ENCODE peak calls at places on chromosomes 1 and 21, in eight cellular contexts. E, O, P, R, M, Q, G and T are unnamed samples.

GRCh38 chr1:224696891-224697765 is 81.0 kb downstream of the CNIH3 start:
- DNase-seq in Q (peak), P (no peak), O (peak), M (no peak), R (peak), E (no peak), G (no peak), T (no peak)

GRCh38 chr1:204513117-204513716 is 3.0 kb upstream of the MDM4 start:
- DNase-seq in E (peak), G (peak), O (no peak), M (no peak), Q (no peak), P (no peak), R (no peak), T (no peak)

GRCh38 chr1:206829875-206830274 is 35.5 kb upstream of the IL20 start:
- DNase-seq in P (no peak), Q (no peak), E (no peak), M (no peak), G (no peak), O (no peak), R (no peak), T (no peak)

GRCh38 chr21:45388011-45388521 is 16.9 kb upstream of the COL18A1 start:
- DNase-seq in O (no peak), Q (no peak), G (no peak), R (no peak), E (no peak), P (peak), M (no peak), T (no peak)

GRCh38 chr1:16162163-16162822 is 6.4 kb upstream of the EPHA2 start:
- DNase-seq in G (peak), R (no peak), O (no peak), Q (no peak), P (no peak), M (no peak), E (peak), T (no peak)

GRCh38 chr1:31837441-31838158 is 21.8 kb upstream of the SPOCD1 start:
- DNase-seq in R (peak), M (no peak), Q (no peak), E (no peak), O (no peak), P (no peak), G (no peak), T (no peak)

GRCh38 chr1:175521265-175522040 is 221.9 kb downstream of the TNR start:
- DNase-seq in G (no peak), Q (no peak), P (no peak), R (no peak), E (no peak), M (no peak), O (no peak), T (no peak)

GRCh38 chr1:47621483-47621882 is 183.6 kb downstream of the FOXD2 start:
- DNase-seq in Q (no peak), E (no peak), P (no peak), G (no peak), R (no peak), O (no peak), M (no peak), T (no peak)

GRCh38 chr1:44655609-44656008 is 18.7 kb downstream of the TMEM53 start:
- DNase-seq in Q (no peak), E (no peak), O (peak), R (no peak), G (no peak), P (no peak), M (peak), T (no peak)

GRCh38 chr1:159120317-159120716 is 43.8 kb upstream of the AIM2 start:
- DNase-seq in P (no peak), Q (no peak), E (no peak), R (no peak), G (no peak), M (no peak), O (no peak), T (no peak)

GRCh38 chr1:169120066-169120465 is 13.6 kb downstream of the ATP1B1 start:
- DNase-seq in E (no peak), Q (no peak), M (no peak), G (no peak), R (peak), P (no peak), O (no peak), T (no peak)

GRCh38 chr1:2823921-2824660 is 22.6 kb upstream of the TTC34 start:
- DNase-seq in G (no peak), M (no peak), R (no peak), P (no peak), Q (no peak), O (no peak), E (no peak), T (no peak)

GRCh38 chr1:233006582-233006981 is 56.2 kb downstream of the NTPCR start:
- DNase-seq in R (peak), E (no peak), G (no peak), Q (no peak), O (no peak), P (no peak), M (no peak), T (no peak)

GRCh38 chr1:56374026-56374974 is 205.1 kb downstream of the PLPP3 start:
- DNase-seq in R (no peak), Q (no peak), M (no peak), G (no peak), E (no peak), P (peak), O (peak), T (no peak)

GRCh38 chr1:213761845-213762407 is 225.8 kb upstream of the PROX1 start:
- DNase-seq in R (no peak), E (peak), O (no peak), M (no peak), P (no peak), G (peak), Q (no peak), T (peak)

GRCh38 chr1:179867493-179868330 is 9.9 kb downstream of the TOR1AIP2 start:
- DNase-seq in G (peak), O (peak), M (peak), Q (peak), R (peak), E (peak), P (peak), T (no peak)

GRCh38 chr1:60265560-60266535 is 192.3 kb upstream of the C1orf87 start:
- DNase-seq in G (no peak), R (peak), P (no peak), Q (no peak), M (peak), E (no peak), O (peak), T (no peak)

GRCh38 chr1:46403916-46404315 is 9.8 kb downstream of the FAAH start:
- DNase-seq in P (no peak), Q (no peak), G (no peak), E (no peak), R (no peak), M (no peak), O (no peak), T (no peak)

GRCh38 chr1:24503003-24503751 is 541 bp downstream of the RCAN3 start:
- DNase-seq in R (no peak), M (no peak), G (peak), Q (peak), P (peak), O (no peak), E (peak), T (no peak)

GRCh38 chr1:205939690-205940330 is 3.4 kb downstream of the SLC26A9 start:
- DNase-seq in G (peak), R (no peak), O (no peak), E (no peak), Q (no peak), P (no peak), M (peak), T (no peak)